ENCODE peak calls at places on chromosomes 1 and 21, in four cellular contexts. One of them, this sample, is unnamed.

GRCh38 chr21:36710729-36711048 is 11.8 kb downstream of the SIM2 start:
- DNase-seq in CD8-positive, alpha-beta memory T cell: no peak
- DNase-seq in kidney epithelial cell: no peak
- DNase-seq in ovary: no peak
- DNase-seq in this sample: no peak

GRCh38 chr1:94026869-94027388 is 94.0 kb downstream of the ABCA4 start:
- DNase-seq in kidney epithelial cell: no peak
- DNase-seq in ovary: no peak
- DNase-seq in CD8-positive, alpha-beta memory T cell: no peak
- DNase-seq in this sample: no peak

GRCh38 chr1:151934048-151934493 is 24.8 kb upstream of the THEM4 start:
- DNase-seq in ovary: peak; percentile 26
- DNase-seq in kidney epithelial cell: no peak
- DNase-seq in CD8-positive, alpha-beta memory T cell: peak; percentile 55
- DNase-seq in this sample: peak; percentile 51

GRCh38 chr1:28812669-28813468 is 899 bp downstream of the OPRD1 start:
- DNase-seq in kidney epithelial cell: no peak
- DNase-seq in ovary: no peak
- DNase-seq in CD8-positive, alpha-beta memory T cell: no peak
- DNase-seq in this sample: no peak

GRCh38 chr1:77757616-77758015 is 2.0 kb downstream of the USP33 start:
- DNase-seq in kidney epithelial cell: no peak
- DNase-seq in CD8-positive, alpha-beta memory T cell: no peak
- DNase-seq in ovary: no peak
- DNase-seq in this sample: no peak

GRCh38 chr1:174358344-174358743 is 89.4 kb upstream of the GPR52 start:
- DNase-seq in kidney epithelial cell: no peak
- DNase-seq in CD8-positive, alpha-beta memory T cell: no peak
- DNase-seq in ovary: no peak
- DNase-seq in this sample: no peak

GRCh38 chr1:20259646-20260045 is 31.0 kb upstream of the VWA5B1 start:
- DNase-seq in kidney epithelial cell: no peak
- DNase-seq in CD8-positive, alpha-beta memory T cell: no peak
- DNase-seq in ovary: no peak
- DNase-seq in this sample: no peak

GRCh38 chr1:115164484-115164883 is 75.2 kb upstream of the TSPAN2 start:
- DNase-seq in CD8-positive, alpha-beta memory T cell: no peak
- DNase-seq in kidney epithelial cell: no peak
- DNase-seq in ovary: no peak
- DNase-seq in this sample: no peak

GRCh38 chr1:200490183-200490582 is 80.3 kb upstream of the ZNF281 start:
- DNase-seq in kidney epithelial cell: no peak
- DNase-seq in CD8-positive, alpha-beta memory T cell: no peak
- DNase-seq in ovary: no peak
- DNase-seq in this sample: no peak

GRCh38 chr1:219568728-219569127 is 44.2 kb downstream of the ZC3H11B start:
- DNase-seq in kidney epithelial cell: no peak
- DNase-seq in ovary: no peak
- DNase-seq in CD8-positive, alpha-beta memory T cell: no peak
- DNase-seq in this sample: no peak

GRCh38 chr1:8040586-8040985 is 14.5 kb upstream of the ERRFI1 start:
- DNase-seq in kidney epithelial cell: peak; percentile 95
- DNase-seq in CD8-positive, alpha-beta memory T cell: no peak
- DNase-seq in ovary: no peak
- DNase-seq in this sample: peak; percentile 93

GRCh38 chr21:45607021-45607921 is 36.3 kb upstream of the PCBP3 start:
- DNase-seq in CD8-positive, alpha-beta memory T cell: no peak
- DNase-seq in ovary: no peak
- DNase-seq in kidney epithelial cell: peak; percentile 26
- DNase-seq in this sample: no peak

DNA sequence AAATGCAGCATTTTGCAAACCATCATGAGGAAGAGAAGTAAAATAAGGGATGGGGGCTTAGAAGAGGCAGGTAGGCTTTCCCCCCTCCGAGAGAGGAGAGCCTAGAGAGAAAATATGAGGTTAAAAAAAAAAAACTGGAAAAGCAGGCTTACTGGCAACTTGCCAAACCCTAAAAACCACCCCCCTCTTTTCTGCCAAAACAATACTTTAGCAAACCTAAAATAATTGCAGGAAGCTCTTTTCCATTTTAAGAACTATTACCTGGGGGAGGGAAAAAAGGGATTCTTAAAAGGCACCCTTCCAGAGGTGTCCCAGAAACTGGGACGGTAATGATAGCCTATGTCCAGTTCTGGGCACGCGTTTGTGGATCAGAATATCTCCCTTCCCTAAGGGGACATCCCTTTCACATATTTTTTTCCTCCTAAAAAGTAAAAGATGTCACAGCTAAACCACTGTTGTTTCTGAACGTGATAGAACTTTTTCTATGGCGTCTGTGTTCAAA is 1.2 kb upstream of the NFIA start:
- DNase-seq in ovary: no peak
- DNase-seq in kidney epithelial cell: no peak
- DNase-seq in CD8-positive, alpha-beta memory T cell: no peak
- DNase-seq in this sample: no peak
- H3K27me3 ChIP-seq in ovary: no peaks in the 10 kb centered on the region
- H3K27me3 ChIP-seq in kidney epithelial cell: no peaks in the 10 kb centered on the region
- H3K27me3 ChIP-seq in CD8-positive, alpha-beta memory T cell: no peaks in the 10 kb centered on the region
- H3K27me3 ChIP-seq in this sample: no peaks in the 10 kb centered on the region

DNA sequence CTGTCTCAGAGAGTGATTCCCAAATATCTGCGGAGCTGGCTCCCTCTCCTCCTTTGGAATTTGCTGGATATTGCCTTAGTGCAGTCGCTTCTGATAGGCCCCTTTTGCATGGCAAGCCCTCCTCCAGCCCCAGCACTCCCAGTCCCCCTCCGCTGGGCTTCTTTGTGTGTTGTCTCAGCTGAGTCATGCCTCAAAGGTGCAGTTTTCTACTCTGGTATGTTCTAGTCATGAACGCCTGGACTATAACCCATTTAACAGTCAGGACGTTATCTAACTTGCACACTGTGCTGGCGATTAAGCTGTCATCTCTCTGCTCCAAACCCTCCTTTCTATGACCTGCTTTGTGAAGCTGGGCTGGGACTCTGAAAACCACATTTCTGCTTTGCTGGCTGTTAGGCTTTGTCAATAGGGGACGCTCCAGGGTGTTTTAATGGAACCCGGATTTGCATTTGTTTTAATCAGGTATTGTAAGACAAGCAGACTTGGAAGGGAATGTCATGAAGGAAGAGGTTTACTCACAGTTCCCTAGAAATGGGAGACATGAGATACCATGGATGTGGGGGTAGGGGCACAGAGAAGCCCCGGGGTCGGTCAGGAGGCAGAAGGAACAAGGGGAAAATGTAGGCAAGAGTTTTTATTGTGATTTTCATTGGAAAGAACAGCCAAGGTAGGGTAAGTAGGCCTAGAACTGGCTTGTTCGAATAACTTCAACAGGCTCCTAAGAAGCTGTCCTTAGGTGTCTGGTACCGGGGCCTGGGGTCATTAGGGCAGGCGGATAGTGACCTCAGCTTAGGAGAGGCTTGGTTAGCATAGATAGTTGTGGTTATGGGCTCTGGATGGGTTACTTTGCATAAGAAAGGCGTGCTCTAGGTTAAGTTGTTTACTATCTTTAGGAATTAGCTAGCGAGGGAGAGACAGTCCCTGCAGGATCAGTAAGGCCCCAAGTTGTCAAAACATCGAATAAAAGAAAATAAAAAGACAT is 20.4 kb upstream of the HPCAL4 start:
- DNase-seq in kidney epithelial cell: no peak
- DNase-seq in ovary: no peak
- DNase-seq in CD8-positive, alpha-beta memory T cell: no peak
- DNase-seq in this sample: no peak
- H3K27me3 ChIP-seq in kidney epithelial cell: peaks cover 5% of the 10 kb centered on the region
- H3K27me3 ChIP-seq in ovary: no peaks in the 10 kb centered on the region
- H3K27me3 ChIP-seq in CD8-positive, alpha-beta memory T cell: no peaks in the 10 kb centered on the region
- H3K27me3 ChIP-seq in this sample: peaks cover 68% of the 10 kb centered on the region

GRCh38 chr1:6179564-6180175 is 451 bp downstream of the CHD5 start:
- DNase-seq in kidney epithelial cell: no peak
- DNase-seq in CD8-positive, alpha-beta memory T cell: no peak
- DNase-seq in ovary: no peak
- DNase-seq in this sample: no peak

GRCh38 chr1:6180215-6180577 is at the start of gene CHD5:
- DNase-seq in CD8-positive, alpha-beta memory T cell: no peak
- DNase-seq in kidney epithelial cell: no peak
- DNase-seq in ovary: no peak
- DNase-seq in this sample: no peak

GRCh38 chr1:6177681-6178380 is 2.3 kb downstream of the CHD5 start:
- DNase-seq in CD8-positive, alpha-beta memory T cell: no peak
- DNase-seq in ovary: no peak
- DNase-seq in kidney epithelial cell: no peak
- DNase-seq in this sample: no peak

GRCh38 chr1:6180578-6181311 is 624 bp upstream of the CHD5 start:
- DNase-seq in ovary: peak; percentile 23
- DNase-seq in kidney epithelial cell: no peak
- DNase-seq in CD8-positive, alpha-beta memory T cell: no peak
- DNase-seq in this sample: no peak

GRCh38 chr1:6178751-6179563 is 1.2 kb downstream of the CHD5 start:
- DNase-seq in CD8-positive, alpha-beta memory T cell: no peak
- DNase-seq in ovary: no peak
- DNase-seq in kidney epithelial cell: no peak
- DNase-seq in this sample: no peak
- H3K27me3 ChIP-seq in CD8-positive, alpha-beta memory T cell: peaks cover 13% of the 10 kb centered on the region
- H3K27me3 ChIP-seq in ovary: no peaks in the 10 kb centered on the region
- H3K27me3 ChIP-seq in kidney epithelial cell: peaks cover 51% of the 10 kb centered on the region
- H3K27me3 ChIP-seq in this sample: peaks cover 71% of the 10 kb centered on the region

GRCh38 chr1:230441630-230442029 is 15.5 kb upstream of the PGBD5 start:
- DNase-seq in ovary: no peak
- DNase-seq in CD8-positive, alpha-beta memory T cell: no peak
- DNase-seq in kidney epithelial cell: no peak
- DNase-seq in this sample: no peak

GRCh38 chr1:230441183-230441582 is 15.1 kb upstream of the PGBD5 start:
- DNase-seq in kidney epithelial cell: no peak
- DNase-seq in CD8-positive, alpha-beta memory T cell: no peak
- DNase-seq in ovary: no peak
- DNase-seq in this sample: no peak
- H3K27me3 ChIP-seq in kidney epithelial cell: peaks cover 4% of the 10 kb centered on the region
- H3K27me3 ChIP-seq in CD8-positive, alpha-beta memory T cell: no peaks in the 10 kb centered on the region
- H3K27me3 ChIP-seq in ovary: no peaks in the 10 kb centered on the region
- H3K27me3 ChIP-seq in this sample: peaks cover 27% of the 10 kb centered on the region

DNA sequence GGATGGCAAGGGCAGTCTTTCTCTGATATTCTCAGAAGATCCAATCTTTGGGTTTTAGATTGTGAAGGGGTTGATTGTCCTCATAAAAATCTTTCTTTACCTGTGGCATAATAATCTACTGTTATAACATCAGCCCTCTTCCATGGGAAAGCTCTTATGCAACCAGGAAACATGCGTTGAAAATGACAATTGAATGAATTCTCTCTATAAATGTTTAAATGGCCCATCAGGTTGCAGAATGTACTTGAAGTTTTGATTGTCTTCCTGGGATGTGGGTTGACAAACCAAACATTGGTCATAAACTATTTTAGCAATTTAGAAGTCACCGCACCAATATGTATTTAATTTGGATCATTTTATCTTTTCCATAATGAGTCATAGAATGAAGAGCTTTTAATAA is 31.7 kb upstream of the ITLN1 start:
- DNase-seq in ovary: no peak
- DNase-seq in kidney epithelial cell: no peak
- DNase-seq in CD8-positive, alpha-beta memory T cell: no peak
- DNase-seq in this sample: no peak
- H3K27me3 ChIP-seq in ovary: no peaks in the 10 kb centered on the region
- H3K27me3 ChIP-seq in kidney epithelial cell: no peaks in the 10 kb centered on the region
- H3K27me3 ChIP-seq in CD8-positive, alpha-beta memory T cell: no peaks in the 10 kb centered on the region
- H3K27me3 ChIP-seq in this sample: peaks cover 30% of the 10 kb centered on the region

GRCh38 chr1:43533615-43534014 is 2.9 kb downstream of the PTPRF start:
- DNase-seq in ovary: no peak
- DNase-seq in kidney epithelial cell: no peak
- DNase-seq in CD8-positive, alpha-beta memory T cell: no peak
- DNase-seq in this sample: no peak
- H3K27me3 ChIP-seq in ovary: no peaks in the 10 kb centered on the region
- H3K27me3 ChIP-seq in kidney epithelial cell: no peaks in the 10 kb centered on the region
- H3K27me3 ChIP-seq in CD8-positive, alpha-beta memory T cell: peaks cover 24% of the 10 kb centered on the region
- H3K27me3 ChIP-seq in this sample: no peaks in the 10 kb centered on the region

DNA sequence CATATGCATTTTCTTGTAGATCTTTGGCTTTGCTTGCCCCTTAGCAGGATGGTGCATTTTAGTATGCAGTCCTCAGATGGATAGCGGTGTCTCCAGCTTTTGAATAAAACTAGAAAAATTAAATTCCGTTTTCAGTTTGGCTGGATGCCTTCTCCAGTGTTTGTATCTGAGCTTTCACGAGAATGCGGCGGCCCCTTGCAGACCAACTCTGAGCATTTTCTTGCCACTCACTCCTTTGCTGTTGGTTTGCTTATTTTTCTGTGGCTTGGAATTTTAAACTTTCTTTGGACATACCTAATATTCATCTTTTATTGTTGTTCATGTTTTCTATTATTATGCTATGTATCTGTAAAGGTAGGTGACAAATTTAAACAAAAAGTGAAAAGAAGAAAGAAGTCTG is 192.6 kb downstream of the NFIA start:
- DNase-seq in CD8-positive, alpha-beta memory T cell: no peak
- DNase-seq in kidney epithelial cell: no peak
- DNase-seq in ovary: no peak
- DNase-seq in this sample: no peak
- H3K27me3 ChIP-seq in CD8-positive, alpha-beta memory T cell: no peaks in the 10 kb centered on the region
- H3K27me3 ChIP-seq in kidney epithelial cell: no peaks in the 10 kb centered on the region
- H3K27me3 ChIP-seq in ovary: no peaks in the 10 kb centered on the region
- H3K27me3 ChIP-seq in this sample: no peaks in the 10 kb centered on the region